ENCODE peak calls at places on chromosomes 16 and 17, in five cellular contexts. One of them, this sample, is unnamed. For H3K36me3, the result is how much of the 10 kb centered on the place peaks cover.

GRCh38 chr16:51569204-51569911 is 418.3 kb upstream of the SALL1 start:
- DNase-seq in SK-N-SH: no peak
- DNase-seq in gastrocnemius medialis: no peak
- DNase-seq in MM.1S: peak
- DNase-seq in left ventricle myocardium inferior: no peak
- DNase-seq in this sample: no peak

GRCh38 chr17:44350733-44351226 is 5.7 kb downstream of the GRN start:
- DNase-seq in SK-N-SH: peak
- DNase-seq in gastrocnemius medialis: no peak
- DNase-seq in MM.1S: peak
- DNase-seq in left ventricle myocardium inferior: peak
- DNase-seq in this sample: peak

GRCh38 chr16:68737046-68737729 is at the start of gene CDH1:
- DNase-seq in SK-N-SH: peak
- DNase-seq in gastrocnemius medialis: no peak
- DNase-seq in MM.1S: no peak
- DNase-seq in left ventricle myocardium inferior: no peak
- DNase-seq in this sample: no peak

GRCh38 chr16:50879873-50880695 is 138.2 kb downstream of the CYLD start:
- DNase-seq in SK-N-SH: no peak
- DNase-seq in gastrocnemius medialis: no peak
- DNase-seq in MM.1S: no peak
- DNase-seq in left ventricle myocardium inferior: no peak
- DNase-seq in this sample: no peak

GRCh38 chr16:86300746-86301480 is 209.4 kb upstream of the FOXF1 start:
- DNase-seq in SK-N-SH: no peak
- DNase-seq in gastrocnemius medialis: no peak
- DNase-seq in MM.1S: no peak
- DNase-seq in left ventricle myocardium inferior: no peak
- DNase-seq in this sample: no peak

GRCh38 chr16:77171750-77172635 is 19.0 kb upstream of the MON1B start:
- DNase-seq in SK-N-SH: peak
- DNase-seq in gastrocnemius medialis: no peak
- DNase-seq in MM.1S: peak
- DNase-seq in left ventricle myocardium inferior: no peak
- DNase-seq in this sample: no peak

GRCh38 chr17:67244621-67245072 is 349 bp downstream of the HELZ start:
- DNase-seq in SK-N-SH: peak
- DNase-seq in gastrocnemius medialis: no peak
- DNase-seq in MM.1S: no peak
- DNase-seq in left ventricle myocardium inferior: peak
- DNase-seq in this sample: no peak

GRCh38 chr16:17448640-17449638 is 21.8 kb downstream of the XYLT1 start:
- DNase-seq in SK-N-SH: peak
- DNase-seq in gastrocnemius medialis: no peak
- DNase-seq in MM.1S: no peak
- DNase-seq in left ventricle myocardium inferior: peak
- DNase-seq in this sample: peak

GRCh38 chr17:2435852-2436251 is 35.0 kb upstream of the MNT start:
- DNase-seq in SK-N-SH: no peak
- DNase-seq in gastrocnemius medialis: no peak
- DNase-seq in MM.1S: no peak
- DNase-seq in left ventricle myocardium inferior: no peak
- DNase-seq in this sample: no peak

GRCh38 chr17:82242698-82242976 is 13.8 kb downstream of the SLC16A3 start:
- DNase-seq in SK-N-SH: no peak
- DNase-seq in gastrocnemius medialis: no peak
- DNase-seq in MM.1S: no peak
- DNase-seq in left ventricle myocardium inferior: no peak
- DNase-seq in this sample: no peak

GRCh38 chr17:82241926-82242697 is 13.3 kb downstream of the SLC16A3 start:
- DNase-seq in SK-N-SH: peak
- DNase-seq in gastrocnemius medialis: no peak
- DNase-seq in MM.1S: no peak
- DNase-seq in left ventricle myocardium inferior: peak
- DNase-seq in this sample: no peak

GRCh38 chr17:82239926-82240505 is 11.2 kb downstream of the SLC16A3 start:
- DNase-seq in SK-N-SH: no peak
- DNase-seq in gastrocnemius medialis: no peak
- DNase-seq in MM.1S: no peak
- DNase-seq in left ventricle myocardium inferior: no peak
- DNase-seq in this sample: no peak

GRCh38 chr17:82240506-82241182 is 11.8 kb downstream of the SLC16A3 start:
- DNase-seq in SK-N-SH: no peak
- DNase-seq in gastrocnemius medialis: no peak
- DNase-seq in MM.1S: no peak
- DNase-seq in left ventricle myocardium inferior: no peak
- DNase-seq in this sample: no peak

DNA sequence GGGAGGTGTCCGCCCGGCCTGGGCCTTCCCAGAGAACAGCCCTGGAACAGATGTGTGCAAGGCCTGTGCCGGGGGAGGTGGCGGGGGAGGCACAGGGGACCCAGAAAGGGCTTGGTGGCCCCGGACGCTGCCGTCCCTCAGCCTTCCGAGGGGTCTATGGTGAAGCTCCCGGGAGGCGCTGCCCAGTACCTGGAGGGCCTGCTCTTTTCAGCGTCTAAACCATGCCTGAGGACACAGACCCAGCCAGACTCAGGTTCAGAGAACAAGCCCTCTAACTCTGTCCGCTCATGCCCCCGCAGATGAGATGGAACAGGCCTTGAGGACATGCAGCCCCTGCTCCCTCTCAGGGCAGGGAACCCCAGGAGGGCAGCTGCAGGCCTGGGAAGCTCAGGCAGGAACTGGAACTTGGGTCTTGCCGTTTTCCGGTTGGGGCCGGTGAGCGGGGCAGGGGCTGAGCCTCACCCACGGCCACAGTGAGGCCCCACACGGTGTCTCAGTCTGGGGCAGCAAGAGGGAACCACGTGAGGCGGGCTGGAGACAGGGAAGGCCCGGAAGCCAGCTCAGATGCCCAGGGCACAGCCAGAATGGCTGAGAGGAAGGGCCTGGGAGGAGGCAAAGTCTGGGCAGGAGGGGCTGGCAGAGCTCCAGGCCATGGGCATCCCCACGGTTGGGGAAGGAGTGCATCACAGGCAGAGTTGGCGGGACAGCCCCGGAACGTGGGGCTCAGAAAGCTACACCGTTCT is 12.5 kb downstream of the SLC16A3 start:
- DNase-seq in SK-N-SH: peak
- DNase-seq in gastrocnemius medialis: peak
- DNase-seq in MM.1S: no peak
- DNase-seq in left ventricle myocardium inferior: peak
- DNase-seq in this sample: peak
- H3K27ac ChIP-seq in SK-N-SH: peak
- H3K27ac ChIP-seq in gastrocnemius medialis: peak
- H3K27ac ChIP-seq in MM.1S: no peak
- H3K27ac ChIP-seq in left ventricle myocardium inferior: peak
- H3K27ac ChIP-seq in this sample: peak

DNA sequence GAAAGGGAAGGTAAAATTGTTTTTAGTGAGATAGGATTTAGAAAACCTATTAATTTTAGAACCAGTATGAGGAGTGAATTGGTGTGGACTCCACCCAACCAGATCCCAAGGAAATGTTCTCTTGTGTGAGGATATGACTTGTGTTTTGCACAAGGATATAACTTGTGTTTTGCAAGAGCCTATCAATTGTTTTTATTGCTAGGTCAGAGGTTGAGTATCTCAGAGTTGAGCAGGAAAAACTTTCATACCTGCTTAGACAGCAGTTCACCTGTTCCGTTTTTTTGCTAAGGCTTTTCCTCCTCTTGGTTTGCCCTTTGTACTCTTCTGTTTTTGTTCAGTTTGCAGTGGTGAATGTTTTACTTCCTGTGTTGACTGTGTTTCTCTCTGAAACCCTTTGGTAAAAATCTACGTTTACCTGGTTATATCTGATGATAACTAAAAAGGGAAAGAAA is 5.1 kb downstream of the NBR1 start:
- DNase-seq in SK-N-SH: no peak
- DNase-seq in gastrocnemius medialis: no peak
- DNase-seq in MM.1S: peak
- DNase-seq in left ventricle myocardium inferior: no peak
- DNase-seq in this sample: no peak
- H3K36me3 ChIP-seq in SK-N-SH: under half
- H3K36me3 ChIP-seq in gastrocnemius medialis: under half
- H3K36me3 ChIP-seq in MM.1S: under half
- H3K36me3 ChIP-seq in left ventricle myocardium inferior: under half
- H3K36me3 ChIP-seq in this sample: under half

GRCh38 chr17:76597156-76598003 is 11.7 kb upstream of the ST6GALNAC2 start:
- DNase-seq in SK-N-SH: no peak
- DNase-seq in gastrocnemius medialis: no peak
- DNase-seq in MM.1S: no peak
- DNase-seq in left ventricle myocardium inferior: no peak
- DNase-seq in this sample: no peak

GRCh38 chr17:76594676-76595075 is 9.0 kb upstream of the ST6GALNAC2 start:
- DNase-seq in SK-N-SH: no peak
- DNase-seq in gastrocnemius medialis: no peak
- DNase-seq in MM.1S: no peak
- DNase-seq in left ventricle myocardium inferior: no peak
- DNase-seq in this sample: no peak

GRCh38 chr17:76601042-76601441 is 15.4 kb upstream of the ST6GALNAC2 start:
- DNase-seq in SK-N-SH: no peak
- DNase-seq in gastrocnemius medialis: no peak
- DNase-seq in MM.1S: no peak
- DNase-seq in left ventricle myocardium inferior: no peak
- DNase-seq in this sample: no peak

GRCh38 chr17:76599699-76600460 is 14.2 kb upstream of the ST6GALNAC2 start:
- DNase-seq in SK-N-SH: no peak
- DNase-seq in gastrocnemius medialis: no peak
- DNase-seq in MM.1S: no peak
- DNase-seq in left ventricle myocardium inferior: no peak
- DNase-seq in this sample: no peak

DNA sequence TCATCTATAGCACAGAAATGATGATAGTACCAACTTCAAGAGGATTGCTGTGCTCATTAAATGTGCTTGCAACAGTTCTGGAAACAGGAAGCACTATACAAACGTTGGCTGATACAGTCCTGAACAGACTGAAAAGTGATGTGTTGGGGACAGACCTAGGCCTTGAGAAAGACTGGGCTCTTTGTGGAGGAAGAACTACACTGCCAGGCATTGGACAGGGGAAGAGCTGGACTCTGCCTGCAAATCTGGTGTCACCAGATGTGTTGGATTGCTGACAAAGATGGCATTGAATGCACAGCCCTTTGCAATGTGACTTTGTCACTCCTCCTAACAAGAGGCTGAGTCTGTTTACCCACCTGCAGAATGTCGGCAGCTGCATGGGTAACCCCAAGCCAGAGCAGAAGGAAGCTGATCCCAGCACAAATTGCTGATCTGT is 12.4 kb upstream of the ST6GALNAC2 start:
- DNase-seq in SK-N-SH: no peak
- DNase-seq in gastrocnemius medialis: no peak
- DNase-seq in MM.1S: no peak
- DNase-seq in left ventricle myocardium inferior: no peak
- DNase-seq in this sample: no peak
- H3K27ac ChIP-seq in SK-N-SH: no peak
- H3K27ac ChIP-seq in gastrocnemius medialis: no peak
- H3K27ac ChIP-seq in MM.1S: no peak
- H3K27ac ChIP-seq in left ventricle myocardium inferior: no peak
- H3K27ac ChIP-seq in this sample: no peak

DNA sequence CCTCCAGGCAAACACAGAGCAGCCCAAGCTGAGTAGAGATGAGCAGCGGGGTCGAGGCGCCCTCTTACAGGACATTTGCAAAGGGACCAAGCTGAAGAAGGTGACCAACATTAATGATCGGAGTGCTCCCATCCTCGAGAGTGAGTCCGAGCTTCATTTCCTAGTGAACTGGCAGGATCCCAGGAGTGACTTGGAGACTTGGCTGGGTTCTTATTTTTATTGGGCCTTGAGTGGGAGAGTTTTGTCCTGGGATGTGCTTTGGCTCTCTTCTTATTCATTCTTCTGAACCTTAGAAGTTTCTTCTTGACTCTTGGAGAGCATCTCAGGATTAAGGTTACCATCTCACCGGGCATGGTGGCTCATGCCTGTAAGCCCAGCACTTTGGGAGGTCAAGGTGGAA is 27.2 kb upstream of the CDC6 start:
- DNase-seq in SK-N-SH: no peak
- DNase-seq in gastrocnemius medialis: no peak
- DNase-seq in MM.1S: no peak
- DNase-seq in left ventricle myocardium inferior: no peak
- DNase-seq in this sample: no peak
- H3K36me3 ChIP-seq in SK-N-SH: under half
- H3K36me3 ChIP-seq in gastrocnemius medialis: half or more
- H3K36me3 ChIP-seq in MM.1S: under half
- H3K36me3 ChIP-seq in left ventricle myocardium inferior: half or more
- H3K36me3 ChIP-seq in this sample: under half

GRCh38 chr17:78716814-78717393 is 65.2 kb downstream of the CYTH1 start:
- DNase-seq in SK-N-SH: peak
- DNase-seq in gastrocnemius medialis: peak
- DNase-seq in MM.1S: peak
- DNase-seq in left ventricle myocardium inferior: peak
- DNase-seq in this sample: peak
- H3K27ac ChIP-seq in SK-N-SH: peak
- H3K27ac ChIP-seq in gastrocnemius medialis: peak
- H3K27ac ChIP-seq in MM.1S: peak
- H3K27ac ChIP-seq in left ventricle myocardium inferior: peak
- H3K27ac ChIP-seq in this sample: peak

GRCh38 chr16:30354423-30355143 is 525 bp downstream of the CD2BP2 start:
- DNase-seq in SK-N-SH: peak
- DNase-seq in gastrocnemius medialis: no peak
- DNase-seq in MM.1S: no peak
- DNase-seq in left ventricle myocardium inferior: no peak
- DNase-seq in this sample: no peak

GRCh38 chr16:30355144-30355953 is at the start of gene CD2BP2:
- DNase-seq in SK-N-SH: peak
- DNase-seq in gastrocnemius medialis: peak
- DNase-seq in MM.1S: peak
- DNase-seq in left ventricle myocardium inferior: peak
- DNase-seq in this sample: peak

GRCh38 chr16:30357085-30357714 is 2.1 kb upstream of the CD2BP2 start:
- DNase-seq in SK-N-SH: no peak
- DNase-seq in gastrocnemius medialis: no peak
- DNase-seq in MM.1S: no peak
- DNase-seq in left ventricle myocardium inferior: no peak
- DNase-seq in this sample: no peak

GRCh38 chr16:30356401-30357084 is 1.4 kb upstream of the CD2BP2 start:
- DNase-seq in SK-N-SH: peak
- DNase-seq in gastrocnemius medialis: no peak
- DNase-seq in MM.1S: no peak
- DNase-seq in left ventricle myocardium inferior: no peak
- DNase-seq in this sample: no peak

GRCh38 chr16:30355954-30356308 is 823 bp upstream of the CD2BP2 start:
- DNase-seq in SK-N-SH: peak
- DNase-seq in gastrocnemius medialis: no peak
- DNase-seq in MM.1S: no peak
- DNase-seq in left ventricle myocardium inferior: no peak
- DNase-seq in this sample: no peak
- H3K36me3 ChIP-seq in SK-N-SH: half or more
- H3K36me3 ChIP-seq in gastrocnemius medialis: half or more
- H3K36me3 ChIP-seq in MM.1S: under half
- H3K36me3 ChIP-seq in left ventricle myocardium inferior: half or more
- H3K36me3 ChIP-seq in this sample: under half

GRCh38 chr17:38674013-38674748 is 576 bp downstream of the EPOP start:
- DNase-seq in SK-N-SH: peak
- DNase-seq in gastrocnemius medialis: no peak
- DNase-seq in MM.1S: peak
- DNase-seq in left ventricle myocardium inferior: peak
- DNase-seq in this sample: peak
- H3K27ac ChIP-seq in SK-N-SH: peak
- H3K27ac ChIP-seq in gastrocnemius medialis: no peak
- H3K27ac ChIP-seq in MM.1S: peak
- H3K27ac ChIP-seq in left ventricle myocardium inferior: no peak
- H3K27ac ChIP-seq in this sample: peak

This sample was measured in Peyer's patch.